ENCODE peak calls at places on chromosomes 6 and 20, in ten cellular contexts. N is Caco-2, Z is RKO, T is GM12865, S is iPS DF 6.9, R is mesothelial cell of epicardium, G is psoas muscle, A is RWPE1, X is anterior cingulate cortex, C is T-helper 1 cell. J is an unnamed sample.

GRCh38 chr20:36304786-36305495 is 1.2 kb upstream of the DLGAP4 start:
- DNase-seq in C (no peak), Z (no peak), G (no peak), T (no peak), X (no peak), S (no peak), R (no peak), N (no peak), A (no peak), J (peak)

GRCh38 chr6:159114569-159114968 is 54.6 kb upstream of the FNDC1 start:
- DNase-seq in N (no peak), G (no peak), A (no peak), S (no peak), T (no peak), R (no peak), X (no peak), Z (no peak), C (no peak), J (no peak)

GRCh38 chr6:36765943-36766648 is 68.5 kb downstream of the RAB44 start:
- DNase-seq in Z (peak), A (peak), R (peak), T (peak), C (peak), S (peak), X (peak), N (peak), G (peak), J (peak)

GRCh38 chr6:39279539-39279938 is 34.7 kb downstream of the KCNK17 start:
- DNase-seq in N (no peak), C (no peak), A (no peak), R (no peak), S (no peak), T (no peak), X (no peak), Z (no peak), G (no peak), J (no peak)

GRCh38 chr20:41889871-41890224 is 271.7 kb upstream of the CHD6 start:
- DNase-seq in R (no peak), X (no peak), T (no peak), N (no peak), Z (peak), C (no peak), G (no peak), A (peak), S (no peak), J (no peak)

GRCh38 chr20:45181639-45182038 is 6.9 kb downstream of the PI3 start:
- DNase-seq in Z (no peak), N (no peak), A (no peak), R (no peak), X (no peak), C (no peak), G (no peak), S (no peak), T (no peak), J (no peak)

GRCh38 chr6:34243901-34244884 is 4.6 kb downstream of the SMIM29 start:
- DNase-seq in S (no peak), T (no peak), C (no peak), X (no peak), R (no peak), N (peak), A (peak), G (peak), Z (peak), J (peak)

GRCh38 chr6:56899311-56899710 is 55.6 kb upstream of the BEND6 start:
- DNase-seq in A (no peak), G (no peak), S (no peak), C (no peak), X (no peak), Z (no peak), R (no peak), N (no peak), T (no peak), J (no peak)